ENCODE peak calls at places on chromosomes 2 and 18, in seven cellular contexts. One of them, this sample, is unnamed.
A peak's percentile ranks its signal among the peaks of the same experiment; 100 is the strongest.

GRCh38 chr2:159996792-159997546 is 65.4 kb downstream of the PLA2R1 start:
- DNase-seq in stimulated activated CD4-positive, alpha-beta T cell treated with anti-CD3 and anti-CD28 coated beads, Interleukin-4, amount 100 ng/mL, for 4 hours: no peak
- DNase-seq in AG10803: peak; percentile 74
- DNase-seq in activated effector memory CD4-positive, alpha-beta T cell treated with anti-CD3 and anti-CD28 coated beads, Interleukin-2, amount 50 U/mL, for 16 hours: no peak
- DNase-seq in AG08395: peak; percentile 11
- DNase-seq in NCI-H1694: no peak
- DNase-seq in activated CD4-positive, alpha-beta T cell treated with anti-CD3 and anti-CD28 coated beads for 24 hours: no peak
- DNase-seq in this sample: no peak

GRCh38 chr2:69464575-69464974 is 27.3 kb upstream of the NFU1 start:
- DNase-seq in NCI-H1694: peak; percentile 91
- DNase-seq in stimulated activated CD4-positive, alpha-beta T cell treated with anti-CD3 and anti-CD28 coated beads, Interleukin-4, amount 100 ng/mL, for 4 hours: no peak
- DNase-seq in AG08395: peak; percentile 56
- DNase-seq in activated CD4-positive, alpha-beta T cell treated with anti-CD3 and anti-CD28 coated beads for 24 hours: no peak
- DNase-seq in AG10803: peak; percentile 66
- DNase-seq in activated effector memory CD4-positive, alpha-beta T cell treated with anti-CD3 and anti-CD28 coated beads, Interleukin-2, amount 50 U/mL, for 16 hours: no peak
- DNase-seq in this sample: no peak

GRCh38 chr18:31562726-31563125 is 29.0 kb upstream of the TTR start:
- DNase-seq in NCI-H1694: no peak
- DNase-seq in activated effector memory CD4-positive, alpha-beta T cell treated with anti-CD3 and anti-CD28 coated beads, Interleukin-2, amount 50 U/mL, for 16 hours: no peak
- DNase-seq in AG08395: no peak
- DNase-seq in AG10803: no peak
- DNase-seq in stimulated activated CD4-positive, alpha-beta T cell treated with anti-CD3 and anti-CD28 coated beads, Interleukin-4, amount 100 ng/mL, for 4 hours: no peak
- DNase-seq in activated CD4-positive, alpha-beta T cell treated with anti-CD3 and anti-CD28 coated beads for 24 hours: no peak
- DNase-seq in this sample: no peak

GRCh38 chr18:38718365-38718901 is 1152.8 kb upstream of the CELF4 start:
- DNase-seq in stimulated activated CD4-positive, alpha-beta T cell treated with anti-CD3 and anti-CD28 coated beads, Interleukin-4, amount 100 ng/mL, for 4 hours: no peak
- DNase-seq in activated CD4-positive, alpha-beta T cell treated with anti-CD3 and anti-CD28 coated beads for 24 hours: no peak
- DNase-seq in activated effector memory CD4-positive, alpha-beta T cell treated with anti-CD3 and anti-CD28 coated beads, Interleukin-2, amount 50 U/mL, for 16 hours: no peak
- DNase-seq in AG10803: no peak
- DNase-seq in NCI-H1694: no peak
- DNase-seq in AG08395: no peak
- DNase-seq in this sample: no peak

GRCh38 chr2:58574873-58575272 is 333.7 kb upstream of the FANCL start:
- DNase-seq in AG08395: no peak
- DNase-seq in activated effector memory CD4-positive, alpha-beta T cell treated with anti-CD3 and anti-CD28 coated beads, Interleukin-2, amount 50 U/mL, for 16 hours: no peak
- DNase-seq in NCI-H1694: no peak
- DNase-seq in AG10803: no peak
- DNase-seq in activated CD4-positive, alpha-beta T cell treated with anti-CD3 and anti-CD28 coated beads for 24 hours: no peak
- DNase-seq in stimulated activated CD4-positive, alpha-beta T cell treated with anti-CD3 and anti-CD28 coated beads, Interleukin-4, amount 100 ng/mL, for 4 hours: no peak
- DNase-seq in this sample: no peak

GRCh38 chr2:8491296-8492048 is 190.4 kb upstream of the ID2 start:
- DNase-seq in stimulated activated CD4-positive, alpha-beta T cell treated with anti-CD3 and anti-CD28 coated beads, Interleukin-4, amount 100 ng/mL, for 4 hours: no peak
- DNase-seq in AG10803: peak; percentile 65
- DNase-seq in activated effector memory CD4-positive, alpha-beta T cell treated with anti-CD3 and anti-CD28 coated beads, Interleukin-2, amount 50 U/mL, for 16 hours: peak; percentile 17
- DNase-seq in activated CD4-positive, alpha-beta T cell treated with anti-CD3 and anti-CD28 coated beads for 24 hours: no peak
- DNase-seq in NCI-H1694: no peak
- DNase-seq in AG08395: peak; percentile 37
- DNase-seq in this sample: no peak

GRCh38 chr2:202344178-202344577 is 31.9 kb upstream of the BMPR2 start:
- DNase-seq in activated CD4-positive, alpha-beta T cell treated with anti-CD3 and anti-CD28 coated beads for 24 hours: no peak
- DNase-seq in activated effector memory CD4-positive, alpha-beta T cell treated with anti-CD3 and anti-CD28 coated beads, Interleukin-2, amount 50 U/mL, for 16 hours: no peak
- DNase-seq in NCI-H1694: no peak
- DNase-seq in AG08395: no peak
- DNase-seq in AG10803: no peak
- DNase-seq in stimulated activated CD4-positive, alpha-beta T cell treated with anti-CD3 and anti-CD28 coated beads, Interleukin-4, amount 100 ng/mL, for 4 hours: no peak
- DNase-seq in this sample: no peak

GRCh38 chr18:28176933-28177827 is at the start of gene CDH2:
- DNase-seq in activated effector memory CD4-positive, alpha-beta T cell treated with anti-CD3 and anti-CD28 coated beads, Interleukin-2, amount 50 U/mL, for 16 hours: no peak
- DNase-seq in activated CD4-positive, alpha-beta T cell treated with anti-CD3 and anti-CD28 coated beads for 24 hours: no peak
- DNase-seq in AG10803: peak; percentile 86
- DNase-seq in NCI-H1694: peak; percentile 74
- DNase-seq in AG08395: peak; percentile 81
- DNase-seq in stimulated activated CD4-positive, alpha-beta T cell treated with anti-CD3 and anti-CD28 coated beads, Interleukin-4, amount 100 ng/mL, for 4 hours: no peak
- DNase-seq in this sample: peak; percentile 87

GRCh38 chr2:216916956-216917650 is 57.2 kb upstream of the TNP1 start:
- DNase-seq in activated CD4-positive, alpha-beta T cell treated with anti-CD3 and anti-CD28 coated beads for 24 hours: no peak
- DNase-seq in AG10803: no peak
- DNase-seq in AG08395: no peak
- DNase-seq in stimulated activated CD4-positive, alpha-beta T cell treated with anti-CD3 and anti-CD28 coated beads, Interleukin-4, amount 100 ng/mL, for 4 hours: no peak
- DNase-seq in activated effector memory CD4-positive, alpha-beta T cell treated with anti-CD3 and anti-CD28 coated beads, Interleukin-2, amount 50 U/mL, for 16 hours: no peak
- DNase-seq in NCI-H1694: no peak
- DNase-seq in this sample: no peak

GRCh38 chr2:238974510-238975166 is 126.8 kb downstream of the TWIST2 start:
- DNase-seq in activated CD4-positive, alpha-beta T cell treated with anti-CD3 and anti-CD28 coated beads for 24 hours: no peak
- DNase-seq in NCI-H1694: peak; percentile 29
- DNase-seq in AG08395: peak; percentile 90
- DNase-seq in AG10803: peak; percentile 92
- DNase-seq in stimulated activated CD4-positive, alpha-beta T cell treated with anti-CD3 and anti-CD28 coated beads, Interleukin-4, amount 100 ng/mL, for 4 hours: no peak
- DNase-seq in activated effector memory CD4-positive, alpha-beta T cell treated with anti-CD3 and anti-CD28 coated beads, Interleukin-2, amount 50 U/mL, for 16 hours: no peak
- DNase-seq in this sample: peak; percentile 84

GRCh38 chr18:7079231-7079630 is 38.4 kb downstream of the LAMA1 start:
- DNase-seq in NCI-H1694: no peak
- DNase-seq in activated effector memory CD4-positive, alpha-beta T cell treated with anti-CD3 and anti-CD28 coated beads, Interleukin-2, amount 50 U/mL, for 16 hours: no peak
- DNase-seq in activated CD4-positive, alpha-beta T cell treated with anti-CD3 and anti-CD28 coated beads for 24 hours: no peak
- DNase-seq in AG08395: no peak
- DNase-seq in stimulated activated CD4-positive, alpha-beta T cell treated with anti-CD3 and anti-CD28 coated beads, Interleukin-4, amount 100 ng/mL, for 4 hours: no peak
- DNase-seq in AG10803: no peak
- DNase-seq in this sample: no peak

GRCh38 chr18:59691046-59691395 is 6.2 kb downstream of the CCBE1 start:
- DNase-seq in activated CD4-positive, alpha-beta T cell treated with anti-CD3 and anti-CD28 coated beads for 24 hours: no peak
- DNase-seq in stimulated activated CD4-positive, alpha-beta T cell treated with anti-CD3 and anti-CD28 coated beads, Interleukin-4, amount 100 ng/mL, for 4 hours: no peak
- DNase-seq in NCI-H1694: peak; percentile 50
- DNase-seq in AG10803: peak; percentile 86
- DNase-seq in activated effector memory CD4-positive, alpha-beta T cell treated with anti-CD3 and anti-CD28 coated beads, Interleukin-2, amount 50 U/mL, for 16 hours: no peak
- DNase-seq in AG08395: peak; percentile 48
- DNase-seq in this sample: peak; percentile 59

GRCh38 chr18:21740474-21740723 is 193 bp upstream of the MIB1 start:
- DNase-seq in activated CD4-positive, alpha-beta T cell treated with anti-CD3 and anti-CD28 coated beads for 24 hours: peak; percentile 97
- DNase-seq in activated effector memory CD4-positive, alpha-beta T cell treated with anti-CD3 and anti-CD28 coated beads, Interleukin-2, amount 50 U/mL, for 16 hours: peak; percentile 100
- DNase-seq in AG10803: peak; percentile 94
- DNase-seq in NCI-H1694: no peak
- DNase-seq in stimulated activated CD4-positive, alpha-beta T cell treated with anti-CD3 and anti-CD28 coated beads, Interleukin-4, amount 100 ng/mL, for 4 hours: peak; percentile 99
- DNase-seq in AG08395: peak; percentile 98
- DNase-seq in this sample: peak; percentile 97

GRCh38 chr2:13676269-13676668 is 956.2 kb upstream of the LRATD1 start:
- DNase-seq in AG10803: peak; percentile 45
- DNase-seq in activated CD4-positive, alpha-beta T cell treated with anti-CD3 and anti-CD28 coated beads for 24 hours: no peak
- DNase-seq in stimulated activated CD4-positive, alpha-beta T cell treated with anti-CD3 and anti-CD28 coated beads, Interleukin-4, amount 100 ng/mL, for 4 hours: no peak
- DNase-seq in activated effector memory CD4-positive, alpha-beta T cell treated with anti-CD3 and anti-CD28 coated beads, Interleukin-2, amount 50 U/mL, for 16 hours: no peak
- DNase-seq in AG08395: peak; percentile 61
- DNase-seq in NCI-H1694: no peak
- DNase-seq in this sample: no peak

GRCh38 chr18:76897257-76897656 is 74.9 kb downstream of the ZNF236 start:
- DNase-seq in stimulated activated CD4-positive, alpha-beta T cell treated with anti-CD3 and anti-CD28 coated beads, Interleukin-4, amount 100 ng/mL, for 4 hours: no peak
- DNase-seq in activated effector memory CD4-positive, alpha-beta T cell treated with anti-CD3 and anti-CD28 coated beads, Interleukin-2, amount 50 U/mL, for 16 hours: no peak
- DNase-seq in NCI-H1694: no peak
- DNase-seq in activated CD4-positive, alpha-beta T cell treated with anti-CD3 and anti-CD28 coated beads for 24 hours: no peak
- DNase-seq in AG10803: no peak
- DNase-seq in AG08395: no peak
- DNase-seq in this sample: no peak

GRCh38 chr2:205975082-205975949 is 110.7 kb downstream of the INO80D start:
- DNase-seq in NCI-H1694: no peak
- DNase-seq in stimulated activated CD4-positive, alpha-beta T cell treated with anti-CD3 and anti-CD28 coated beads, Interleukin-4, amount 100 ng/mL, for 4 hours: no peak
- DNase-seq in AG08395: no peak
- DNase-seq in AG10803: no peak
- DNase-seq in activated CD4-positive, alpha-beta T cell treated with anti-CD3 and anti-CD28 coated beads for 24 hours: no peak
- DNase-seq in activated effector memory CD4-positive, alpha-beta T cell treated with anti-CD3 and anti-CD28 coated beads, Interleukin-2, amount 50 U/mL, for 16 hours: no peak
- DNase-seq in this sample: peak; percentile 15

GRCh38 chr2:102436284-102436683 is 13.3 kb downstream of the IL18RAP start:
- DNase-seq in activated effector memory CD4-positive, alpha-beta T cell treated with anti-CD3 and anti-CD28 coated beads, Interleukin-2, amount 50 U/mL, for 16 hours: peak; percentile 67
- DNase-seq in AG10803: no peak
- DNase-seq in NCI-H1694: no peak
- DNase-seq in activated CD4-positive, alpha-beta T cell treated with anti-CD3 and anti-CD28 coated beads for 24 hours: no peak
- DNase-seq in stimulated activated CD4-positive, alpha-beta T cell treated with anti-CD3 and anti-CD28 coated beads, Interleukin-4, amount 100 ng/mL, for 4 hours: no peak
- DNase-seq in AG08395: no peak
- DNase-seq in this sample: no peak

GRCh38 chr2:27212626-27213471 is 781 bp upstream of the SLC5A6 start:
- DNase-seq in AG10803: peak; percentile 79
- DNase-seq in NCI-H1694: peak; percentile 8
- DNase-seq in stimulated activated CD4-positive, alpha-beta T cell treated with anti-CD3 and anti-CD28 coated beads, Interleukin-4, amount 100 ng/mL, for 4 hours: no peak
- DNase-seq in activated effector memory CD4-positive, alpha-beta T cell treated with anti-CD3 and anti-CD28 coated beads, Interleukin-2, amount 50 U/mL, for 16 hours: peak; percentile 79
- DNase-seq in activated CD4-positive, alpha-beta T cell treated with anti-CD3 and anti-CD28 coated beads for 24 hours: no peak
- DNase-seq in AG08395: peak; percentile 47
- DNase-seq in this sample: peak; percentile 70

GRCh38 chr2:53630001-53630606 is 137.5 kb upstream of the CHAC2 start:
- DNase-seq in AG10803: peak; percentile 4
- DNase-seq in NCI-H1694: no peak
- DNase-seq in AG08395: peak; percentile 2
- DNase-seq in stimulated activated CD4-positive, alpha-beta T cell treated with anti-CD3 and anti-CD28 coated beads, Interleukin-4, amount 100 ng/mL, for 4 hours: no peak
- DNase-seq in activated effector memory CD4-positive, alpha-beta T cell treated with anti-CD3 and anti-CD28 coated beads, Interleukin-2, amount 50 U/mL, for 16 hours: no peak
- DNase-seq in activated CD4-positive, alpha-beta T cell treated with anti-CD3 and anti-CD28 coated beads for 24 hours: no peak
- DNase-seq in this sample: no peak

GRCh38 chr2:72334806-72335205 is 187.1 kb upstream of the CYP26B1 start:
- DNase-seq in NCI-H1694: no peak
- DNase-seq in activated effector memory CD4-positive, alpha-beta T cell treated with anti-CD3 and anti-CD28 coated beads, Interleukin-2, amount 50 U/mL, for 16 hours: no peak
- DNase-seq in AG10803: no peak
- DNase-seq in activated CD4-positive, alpha-beta T cell treated with anti-CD3 and anti-CD28 coated beads for 24 hours: no peak
- DNase-seq in stimulated activated CD4-positive, alpha-beta T cell treated with anti-CD3 and anti-CD28 coated beads, Interleukin-4, amount 100 ng/mL, for 4 hours: no peak
- DNase-seq in AG08395: no peak
- DNase-seq in this sample: no peak

GRCh38 chr2:233023007-233023760 is 9.3 kb upstream of the NEU2 start:
- DNase-seq in activated effector memory CD4-positive, alpha-beta T cell treated with anti-CD3 and anti-CD28 coated beads, Interleukin-2, amount 50 U/mL, for 16 hours: no peak
- DNase-seq in AG08395: no peak
- DNase-seq in stimulated activated CD4-positive, alpha-beta T cell treated with anti-CD3 and anti-CD28 coated beads, Interleukin-4, amount 100 ng/mL, for 4 hours: no peak
- DNase-seq in AG10803: no peak
- DNase-seq in activated CD4-positive, alpha-beta T cell treated with anti-CD3 and anti-CD28 coated beads for 24 hours: no peak
- DNase-seq in NCI-H1694: no peak
- DNase-seq in this sample: no peak

GRCh38 chr2:197804758-197805597 is 585 bp downstream of the PLCL1 start:
- DNase-seq in NCI-H1694: no peak
- DNase-seq in AG10803: peak; percentile 20
- DNase-seq in stimulated activated CD4-positive, alpha-beta T cell treated with anti-CD3 and anti-CD28 coated beads, Interleukin-4, amount 100 ng/mL, for 4 hours: peak; percentile 47
- DNase-seq in AG08395: peak; percentile 19
- DNase-seq in activated CD4-positive, alpha-beta T cell treated with anti-CD3 and anti-CD28 coated beads for 24 hours: no peak
- DNase-seq in activated effector memory CD4-positive, alpha-beta T cell treated with anti-CD3 and anti-CD28 coated beads, Interleukin-2, amount 50 U/mL, for 16 hours: peak; percentile 78
- DNase-seq in this sample: peak; percentile 47

GRCh38 chr18:45481846-45482245 is 133.4 kb upstream of the SLC14A2 start:
- DNase-seq in NCI-H1694: no peak
- DNase-seq in stimulated activated CD4-positive, alpha-beta T cell treated with anti-CD3 and anti-CD28 coated beads, Interleukin-4, amount 100 ng/mL, for 4 hours: no peak
- DNase-seq in activated effector memory CD4-positive, alpha-beta T cell treated with anti-CD3 and anti-CD28 coated beads, Interleukin-2, amount 50 U/mL, for 16 hours: no peak
- DNase-seq in activated CD4-positive, alpha-beta T cell treated with anti-CD3 and anti-CD28 coated beads for 24 hours: no peak
- DNase-seq in AG08395: no peak
- DNase-seq in AG10803: no peak
- DNase-seq in this sample: no peak

GRCh38 chr18:47248610-47249343 is 2.7 kb downstream of the SKOR2 start:
- DNase-seq in activated CD4-positive, alpha-beta T cell treated with anti-CD3 and anti-CD28 coated beads for 24 hours: no peak
- DNase-seq in AG10803: no peak
- DNase-seq in AG08395: no peak
- DNase-seq in stimulated activated CD4-positive, alpha-beta T cell treated with anti-CD3 and anti-CD28 coated beads, Interleukin-4, amount 100 ng/mL, for 4 hours: no peak
- DNase-seq in NCI-H1694: no peak
- DNase-seq in activated effector memory CD4-positive, alpha-beta T cell treated with anti-CD3 and anti-CD28 coated beads, Interleukin-2, amount 50 U/mL, for 16 hours: no peak
- DNase-seq in this sample: no peak

GRCh38 chr2:101817488-101817887 is 120.0 kb downstream of the MAP4K4 start:
- DNase-seq in AG08395: no peak
- DNase-seq in AG10803: no peak
- DNase-seq in activated CD4-positive, alpha-beta T cell treated with anti-CD3 and anti-CD28 coated beads for 24 hours: no peak
- DNase-seq in NCI-H1694: no peak
- DNase-seq in activated effector memory CD4-positive, alpha-beta T cell treated with anti-CD3 and anti-CD28 coated beads, Interleukin-2, amount 50 U/mL, for 16 hours: no peak
- DNase-seq in stimulated activated CD4-positive, alpha-beta T cell treated with anti-CD3 and anti-CD28 coated beads, Interleukin-4, amount 100 ng/mL, for 4 hours: no peak
- DNase-seq in this sample: no peak

This sample was measured in AG08396.